ENCODE peak calls at places on chromosomes 6 and 20, in eight cellular contexts. One of them, this sample, is unnamed.

GRCh38 chr6:139508023-139508422 is 133.6 kb upstream of the CITED2 start:
- DNase-seq in psoas muscle: no peak
- DNase-seq in IMR-90: peak; percentile 49
- DNase-seq in left lung: no peak
- DNase-seq in mammary epithelial cell: no peak
- DNase-seq in ovary: no peak
- DNase-seq in lower lobe of right lung: no peak
- DNase-seq in A673: no peak
- DNase-seq in this sample: no peak

GRCh38 chr20:2840967-2841531 is 504 bp downstream of the VPS16 start:
- DNase-seq in psoas muscle: peak; percentile 80
- DNase-seq in IMR-90: peak; percentile 72
- DNase-seq in left lung: peak; percentile 87
- DNase-seq in mammary epithelial cell: peak; percentile 49
- DNase-seq in ovary: peak; percentile 77
- DNase-seq in lower lobe of right lung: peak; percentile 74
- DNase-seq in A673: peak; percentile 46
- DNase-seq in this sample: peak; percentile 27

GRCh38 chr6:43014434-43014909 is 423 bp downstream of the KLHDC3 start:
- DNase-seq in psoas muscle: no peak
- DNase-seq in IMR-90: peak; percentile 45
- DNase-seq in left lung: no peak
- DNase-seq in mammary epithelial cell: peak; percentile 26
- DNase-seq in ovary: no peak
- DNase-seq in lower lobe of right lung: no peak
- DNase-seq in A673: peak; percentile 23
- DNase-seq in this sample: no peak

GRCh38 chr6:151179321-151179720 is 60.4 kb upstream of the AKAP12 start:
- DNase-seq in psoas muscle: no peak
- DNase-seq in IMR-90: peak; percentile 80
- DNase-seq in left lung: no peak
- DNase-seq in mammary epithelial cell: peak; percentile 85
- DNase-seq in ovary: no peak
- DNase-seq in lower lobe of right lung: no peak
- DNase-seq in A673: no peak
- DNase-seq in this sample: peak; percentile 20

GRCh38 chr6:20652691-20653479 is 118.6 kb downstream of the CDKAL1 start:
- DNase-seq in psoas muscle: no peak
- DNase-seq in IMR-90: peak; percentile 43
- DNase-seq in left lung: no peak
- DNase-seq in mammary epithelial cell: peak; percentile 56
- DNase-seq in ovary: no peak
- DNase-seq in lower lobe of right lung: no peak
- DNase-seq in A673: peak; percentile 35
- DNase-seq in this sample: no peak

GRCh38 chr6:13998356-13998755 is 73.6 kb downstream of the RNF182 start:
- DNase-seq in psoas muscle: no peak
- DNase-seq in IMR-90: no peak
- DNase-seq in left lung: no peak
- DNase-seq in mammary epithelial cell: no peak
- DNase-seq in ovary: no peak
- DNase-seq in lower lobe of right lung: no peak
- DNase-seq in A673: no peak
- DNase-seq in this sample: no peak

GRCh38 chr20:47535088-47535487 is 33.4 kb downstream of the NCOA3 start:
- DNase-seq in psoas muscle: no peak
- DNase-seq in IMR-90: no peak
- DNase-seq in left lung: no peak
- DNase-seq in mammary epithelial cell: no peak
- DNase-seq in ovary: no peak
- DNase-seq in lower lobe of right lung: no peak
- DNase-seq in A673: no peak
- DNase-seq in this sample: no peak

GRCh38 chr6:107956586-107957164 is 1.3 kb downstream of the SEC63 start:
- DNase-seq in psoas muscle: no peak
- DNase-seq in IMR-90: peak; percentile 65
- DNase-seq in left lung: no peak
- DNase-seq in mammary epithelial cell: peak; percentile 32
- DNase-seq in ovary: no peak
- DNase-seq in lower lobe of right lung: no peak
- DNase-seq in A673: peak; percentile 48
- DNase-seq in this sample: peak; percentile 8

GRCh38 chr6:90714319-90714718 is 127.4 kb upstream of the MAP3K7 start:
- DNase-seq in psoas muscle: no peak
- DNase-seq in IMR-90: peak; percentile 33
- DNase-seq in left lung: no peak
- DNase-seq in mammary epithelial cell: peak; percentile 86
- DNase-seq in ovary: no peak
- DNase-seq in lower lobe of right lung: no peak
- DNase-seq in A673: no peak
- DNase-seq in this sample: no peak

GRCh38 chr6:14317616-14318015 is 200.0 kb downstream of the CD83 start:
- DNase-seq in psoas muscle: no peak
- DNase-seq in IMR-90: no peak
- DNase-seq in left lung: no peak
- DNase-seq in mammary epithelial cell: no peak
- DNase-seq in ovary: no peak
- DNase-seq in lower lobe of right lung: no peak
- DNase-seq in A673: no peak
- DNase-seq in this sample: no peak

GRCh38 chr6:52522655-52523054 is 54.2 kb downstream of the TRAM2 start:
- DNase-seq in psoas muscle: no peak
- DNase-seq in IMR-90: peak; percentile 51
- DNase-seq in left lung: no peak
- DNase-seq in mammary epithelial cell: no peak
- DNase-seq in ovary: no peak
- DNase-seq in lower lobe of right lung: no peak
- DNase-seq in A673: no peak
- DNase-seq in this sample: no peak

GRCh38 chr6:84508981-84509380 is 255.4 kb downstream of the TBX18 start:
- DNase-seq in psoas muscle: no peak
- DNase-seq in IMR-90: no peak
- DNase-seq in left lung: no peak
- DNase-seq in mammary epithelial cell: no peak
- DNase-seq in ovary: no peak
- DNase-seq in lower lobe of right lung: no peak
- DNase-seq in A673: no peak
- DNase-seq in this sample: no peak

GRCh38 chr6:73290435-73290834 is 27.4 kb upstream of the KHDC1 start:
- DNase-seq in psoas muscle: no peak
- DNase-seq in IMR-90: peak; percentile 58
- DNase-seq in left lung: no peak
- DNase-seq in mammary epithelial cell: peak; percentile 25
- DNase-seq in ovary: no peak
- DNase-seq in lower lobe of right lung: no peak
- DNase-seq in A673: no peak
- DNase-seq in this sample: no peak

GRCh38 chr6:87705070-87705691 is 3.1 kb upstream of the AKIRIN2 start:
- DNase-seq in psoas muscle: no peak
- DNase-seq in IMR-90: peak; percentile 80
- DNase-seq in left lung: no peak
- DNase-seq in mammary epithelial cell: no peak
- DNase-seq in ovary: no peak
- DNase-seq in lower lobe of right lung: no peak
- DNase-seq in A673: no peak
- DNase-seq in this sample: no peak

GRCh38 chr6:169391473-169392071 is 137.9 kb upstream of the THBS2 start:
- DNase-seq in psoas muscle: no peak
- DNase-seq in IMR-90: no peak
- DNase-seq in left lung: no peak
- DNase-seq in mammary epithelial cell: no peak
- DNase-seq in ovary: no peak
- DNase-seq in lower lobe of right lung: no peak
- DNase-seq in A673: no peak
- DNase-seq in this sample: no peak

GRCh38 chr6:167510648-167511047 is 185.8 kb downstream of the TTLL2 start:
- DNase-seq in psoas muscle: no peak
- DNase-seq in IMR-90: no peak
- DNase-seq in left lung: no peak
- DNase-seq in mammary epithelial cell: no peak
- DNase-seq in ovary: no peak
- DNase-seq in lower lobe of right lung: no peak
- DNase-seq in A673: peak; percentile 55
- DNase-seq in this sample: no peak

GRCh38 chr6:42260972-42261371 is 43.3 kb upstream of the MRPS10 start:
- DNase-seq in psoas muscle: peak; percentile 83
- DNase-seq in IMR-90: no peak
- DNase-seq in left lung: no peak
- DNase-seq in mammary epithelial cell: no peak
- DNase-seq in ovary: peak; percentile 67
- DNase-seq in lower lobe of right lung: no peak
- DNase-seq in A673: peak; percentile 66
- DNase-seq in this sample: no peak

GRCh38 chr20:8151371-8151770 is 19.3 kb downstream of the PLCB1 start:
- DNase-seq in psoas muscle: no peak
- DNase-seq in IMR-90: no peak
- DNase-seq in left lung: no peak
- DNase-seq in mammary epithelial cell: no peak
- DNase-seq in ovary: no peak
- DNase-seq in lower lobe of right lung: no peak
- DNase-seq in A673: no peak
- DNase-seq in this sample: no peak

GRCh38 chr20:23050847-23051627 is 1.6 kb upstream of the THBD start:
- DNase-seq in psoas muscle: peak; percentile 91
- DNase-seq in IMR-90: peak; percentile 52
- DNase-seq in left lung: peak; percentile 93
- DNase-seq in mammary epithelial cell: peak; percentile 63
- DNase-seq in ovary: peak; percentile 82
- DNase-seq in lower lobe of right lung: peak; percentile 90
- DNase-seq in A673: peak; percentile 66
- DNase-seq in this sample: peak; percentile 27

DNA sequence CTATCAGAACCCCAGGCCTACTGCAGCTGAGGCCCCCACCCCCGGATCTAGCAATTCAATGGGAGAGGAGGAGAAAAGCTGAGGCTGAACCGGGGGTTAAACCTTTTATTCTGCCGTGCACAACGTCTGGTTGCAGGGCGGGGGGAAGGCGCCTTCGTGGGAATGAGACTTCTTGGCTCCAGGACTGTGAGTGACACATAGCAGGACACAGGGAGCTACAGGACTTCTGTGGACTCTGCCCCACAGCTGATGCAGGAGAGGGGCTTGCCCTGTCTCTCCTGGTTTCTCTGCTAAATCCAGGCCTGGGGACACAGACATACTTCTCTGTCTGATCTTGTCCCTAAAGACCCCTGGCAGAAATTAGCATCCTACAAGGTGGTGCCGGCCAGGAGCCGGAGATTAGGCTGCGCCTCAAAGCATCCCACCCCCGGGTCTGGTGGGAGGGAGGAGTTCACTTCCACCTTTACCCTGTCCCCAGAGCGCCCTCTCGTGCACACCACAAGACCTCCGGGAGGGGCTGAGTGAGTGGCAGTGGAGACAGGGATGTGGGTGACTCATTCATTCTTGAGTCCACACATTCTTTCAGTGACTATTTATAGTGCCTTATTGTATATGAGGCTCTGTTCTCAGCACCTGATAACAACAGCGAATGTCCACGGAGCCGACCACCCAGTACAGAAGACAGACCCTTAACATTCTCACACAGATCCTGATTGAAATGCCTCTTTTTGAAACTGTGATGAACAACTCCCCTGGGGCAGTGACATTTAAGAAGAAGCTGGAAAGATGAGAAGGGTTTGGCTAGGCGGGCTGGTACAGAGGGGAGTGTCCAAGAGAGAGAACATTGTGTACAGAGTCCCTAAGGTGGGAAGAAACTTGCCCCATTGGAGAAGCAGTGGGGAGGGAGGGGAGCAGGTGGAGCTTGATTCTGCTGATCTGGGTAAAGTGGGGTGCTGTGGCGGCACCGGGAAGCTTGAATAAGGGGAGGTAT is 38.9 kb downstream of the GMPR start:
- DNase-seq in psoas muscle: peak; percentile 95
- DNase-seq in IMR-90: peak; percentile 93
- DNase-seq in left lung: peak; percentile 79
- DNase-seq in mammary epithelial cell: peak; percentile 84
- DNase-seq in ovary: peak; percentile 75
- DNase-seq in lower lobe of right lung: peak; percentile 58
- DNase-seq in A673: peak; percentile 80
- DNase-seq in this sample: peak; percentile 55
- TF ChIP-seq CTCF in psoas muscle: peak; percentile 43
- TF ChIP-seq CTCF in IMR-90: peak; percentile 80
- TF ChIP-seq CTCF in left lung: no peak
- TF ChIP-seq CTCF in mammary epithelial cell: peak; percentile 79
- TF ChIP-seq CTCF in ovary: no peak
- TF ChIP-seq CTCF in lower lobe of right lung: peak; percentile 27
- TF ChIP-seq CTCF in A673: peak; percentile 50
- TF ChIP-seq CTCF in this sample: peak; percentile 66

GRCh38 chr20:19928379-19929360 is 88.5 kb upstream of the NAA20 start:
- DNase-seq in psoas muscle: no peak
- DNase-seq in IMR-90: no peak
- DNase-seq in left lung: peak; percentile 81
- DNase-seq in mammary epithelial cell: peak; percentile 97
- DNase-seq in ovary: no peak
- DNase-seq in lower lobe of right lung: peak; percentile 83
- DNase-seq in A673: no peak
- DNase-seq in this sample: no peak
- H3K27ac ChIP-seq in psoas muscle: no peak overlapping the region
- H3K27ac ChIP-seq in IMR-90: no peak overlapping the region
- H3K27ac ChIP-seq in left lung: peak overlapping the region; percentile 57
- H3K27ac ChIP-seq in mammary epithelial cell: peak overlapping the region; percentile 80
- H3K27ac ChIP-seq in ovary: no peak overlapping the region
- H3K27ac ChIP-seq in lower lobe of right lung: peak overlapping the region; percentile 70
- H3K27ac ChIP-seq in A673: no peak overlapping the region
- H3K27ac ChIP-seq in this sample: no peak overlapping the region

GRCh38 chr20:62104791-62105345 is 17.4 kb upstream of the LSM14B start:
- DNase-seq in psoas muscle: no peak
- DNase-seq in IMR-90: peak; percentile 46
- DNase-seq in left lung: no peak
- DNase-seq in mammary epithelial cell: no peak
- DNase-seq in ovary: no peak
- DNase-seq in lower lobe of right lung: no peak
- DNase-seq in A673: no peak
- DNase-seq in this sample: no peak
- H3K9me3 ChIP-seq in psoas muscle: peaks cover 35% of the 10 kb centered on the region
- H3K9me3 ChIP-seq in IMR-90: peaks cover 48% of the 10 kb centered on the region
- H3K9me3 ChIP-seq in left lung: no peaks in the 10 kb centered on the region
- H3K9me3 ChIP-seq in mammary epithelial cell: peaks cover 20% of the 10 kb centered on the region
- H3K9me3 ChIP-seq in ovary: no peaks in the 10 kb centered on the region
- H3K9me3 ChIP-seq in lower lobe of right lung: peaks cover 36% of the 10 kb centered on the region
- H3K9me3 ChIP-seq in A673: peaks cover 30% of the 10 kb centered on the region
- H3K9me3 ChIP-seq in this sample: peaks cover 80% of the 10 kb centered on the region

DNA sequence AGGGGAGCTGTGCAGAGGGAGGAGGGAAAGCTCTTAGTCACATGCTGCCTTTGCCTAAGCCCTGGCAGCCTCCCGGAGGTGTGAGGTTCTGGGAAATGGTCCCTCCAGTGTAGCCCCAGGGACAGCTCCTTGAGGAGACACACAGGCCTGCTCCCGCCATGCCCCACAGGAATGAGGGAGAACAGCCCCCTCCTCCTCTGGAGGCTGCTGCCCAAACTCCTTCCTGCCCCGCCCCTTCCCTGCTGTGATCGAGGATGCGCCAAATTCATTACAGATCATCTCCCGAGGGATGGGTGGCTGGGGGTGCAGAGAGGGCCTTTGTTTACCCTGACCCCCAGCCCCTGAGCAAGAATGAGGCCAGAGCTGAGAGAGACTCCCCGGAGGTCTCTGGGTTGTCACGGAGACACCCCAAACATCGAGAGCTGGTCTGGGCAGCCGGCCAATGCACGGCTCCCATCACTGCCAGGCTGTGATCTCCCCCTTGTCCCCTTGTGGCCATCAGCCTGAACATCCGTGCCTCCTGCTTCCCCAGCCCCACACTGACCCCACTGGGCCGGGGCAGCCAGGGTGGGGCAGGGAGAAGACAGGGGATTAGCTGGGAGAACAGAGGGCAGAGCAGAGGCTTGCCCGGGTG is 8.4 kb downstream of the CYP21A2 start:
- DNase-seq in psoas muscle: peak; percentile 80
- DNase-seq in IMR-90: no peak
- DNase-seq in left lung: peak; percentile 76
- DNase-seq in mammary epithelial cell: no peak
- DNase-seq in ovary: peak; percentile 78
- DNase-seq in lower lobe of right lung: no peak
- DNase-seq in A673: peak; percentile 88
- DNase-seq in this sample: no peak
- TF ChIP-seq CTCF in psoas muscle: no peak
- TF ChIP-seq CTCF in IMR-90: peak; percentile 8
- TF ChIP-seq CTCF in left lung: no peak
- TF ChIP-seq CTCF in mammary epithelial cell: no peak
- TF ChIP-seq CTCF in ovary: no peak
- TF ChIP-seq CTCF in lower lobe of right lung: no peak
- TF ChIP-seq CTCF in A673: no peak
- TF ChIP-seq CTCF in this sample: no peak

This sample was measured in AG04450.